ENCODE peak calls at places on chromosome 22, in ten cellular contexts. M, S, L, Z, Y, I, V, A, C and R are unnamed samples.
A peak's percentile ranks its signal among the peaks of the same experiment; 100 is the strongest.

GRCh38 chr22:21797444-21798221 is 62.0 kb upstream of the YPEL1 start:
- DNase-seq in M (no peak), S (peak; percentile 56), L (peak; percentile 55), Z (no peak), Y (peak; percentile 72), I (no peak), V (no peak), A (no peak), C (peak; percentile 40), R (no peak)

GRCh38 chr22:49402169-49402568 is 425.5 kb downstream of the BRD1 start:
- DNase-seq in M (no peak), S (no peak), L (no peak), Z (no peak), Y (no peak), I (no peak), V (no peak), A (no peak), C (no peak), R (peak; percentile 28)

GRCh38 chr22:42868751-42869251 is 11.7 kb upstream of the ARFGAP3 start:
- DNase-seq in M (no peak), S (no peak), L (no peak), Z (peak; percentile 88), Y (no peak), I (peak; percentile 83), V (no peak), A (peak; percentile 74), C (peak; percentile 8), R (peak; percentile 87)

GRCh38 chr22:31120230-31120629 is 2.5 kb upstream of the INPP5J start:
- DNase-seq in M (no peak), S (no peak), L (no peak), Z (no peak), Y (no peak), I (no peak), V (no peak), A (no peak), C (no peak), R (no peak)

GRCh38 chr22:19884954-19885751 is 30.5 kb upstream of the GNB1L start:
- DNase-seq in M (no peak), S (no peak), L (no peak), Z (no peak), Y (no peak), I (no peak), V (no peak), A (peak; percentile 33), C (peak; percentile 52), R (no peak)

GRCh38 chr22:24937114-24937513 is 9.4 kb downstream of the LHFPL7 start:
- DNase-seq in M (no peak), S (peak; percentile 56), L (peak; percentile 52), Z (peak; percentile 21), Y (peak; percentile 42), I (no peak), V (no peak), A (no peak), C (peak; percentile 31), R (no peak)

GRCh38 chr22:27493797-27494196 is 307.8 kb downstream of the MN1 start:
- DNase-seq in M (no peak), S (no peak), L (no peak), Z (no peak), Y (no peak), I (no peak), V (no peak), A (no peak), C (no peak), R (no peak)

GRCh38 chr22:42820075-42820763 is 36.9 kb downstream of the ARFGAP3 start:
- DNase-seq in M (no peak), S (peak; percentile 79), L (no peak), Z (no peak), Y (peak; percentile 84), I (no peak), V (no peak), A (no peak), C (peak; percentile 61), R (no peak)

GRCh38 chr22:17102297-17102667 is 17.5 kb downstream of the IL17RA start:
- DNase-seq in M (no peak), S (peak; percentile 36), L (no peak), Z (no peak), Y (no peak), I (no peak), V (no peak), A (no peak), C (no peak), R (no peak)

GRCh38 chr22:48717076-48717810 is 1110.4 kb downstream of the BRD1 start:
- DNase-seq in M (no peak), S (no peak), L (no peak), Z (no peak), Y (no peak), I (no peak), V (no peak), A (no peak), C (no peak), R (no peak)

GRCh38 chr22:33481550-33481949 is 423.4 kb upstream of the SYN3 start:
- DNase-seq in M (no peak), S (no peak), L (no peak), Z (no peak), Y (no peak), I (no peak), V (no peak), A (no peak), C (no peak), R (no peak)

GRCh38 chr22:44693756-44694155 is 8.2 kb upstream of the PRR5 start:
- DNase-seq in M (no peak), S (no peak), L (no peak), Z (no peak), Y (no peak), I (no peak), V (no peak), A (no peak), C (no peak), R (no peak)

GRCh38 chr22:37428649-37429586 is 1.6 kb upstream of the ELFN2 start:
- DNase-seq in M (no peak), S (peak; percentile 55), L (peak; percentile 10), Z (peak; percentile 37), Y (peak; percentile 61), I (no peak), V (peak; percentile 60), A (peak; percentile 61), C (peak; percentile 58), R (no peak)

GRCh38 chr22:41845380-41846267 is 12.7 kb downstream of the SREBF2 start:
- DNase-seq in M (no peak), S (no peak), L (no peak), Z (no peak), Y (no peak), I (no peak), V (no peak), A (no peak), C (no peak), R (no peak)

GRCh38 chr22:44918166-44918924 is 91.5 kb downstream of the PHF21B start:
- DNase-seq in M (no peak), S (no peak), L (no peak), Z (no peak), Y (no peak), I (peak; percentile 60), V (no peak), A (peak; percentile 32), C (no peak), R (no peak)

GRCh38 chr22:22207845-22208564 is 36.6 kb upstream of the VPREB1 start:
- DNase-seq in M (peak; percentile 15), S (peak; percentile 77), L (peak; percentile 44), Z (peak; percentile 65), Y (peak; percentile 76), I (no peak), V (peak; percentile 84), A (peak; percentile 70), C (peak; percentile 72), R (no peak)

GRCh38 chr22:24236656-24237055 is 8.2 kb downstream of the GGT5 start:
- DNase-seq in M (no peak), S (no peak), L (no peak), Z (no peak), Y (no peak), I (no peak), V (no peak), A (no peak), C (no peak), R (no peak)

GRCh38 chr22:48267681-48268080 is 1505.2 kb downstream of the TBC1D22A start:
- DNase-seq in M (no peak), S (no peak), L (no peak), Z (no peak), Y (no peak), I (peak; percentile 64), V (no peak), A (no peak), C (no peak), R (no peak)

GRCh38 chr22:49214976-49215375 is 612.7 kb downstream of the BRD1 start:
- DNase-seq in M (no peak), S (no peak), L (no peak), Z (no peak), Y (no peak), I (no peak), V (no peak), A (no peak), C (no peak), R (no peak)